ENCODE peak calls at places on chromosomes 12 and 14, in ten cellular contexts. F is tibial nerve, K is HepG2, Y is upper lobe of left lung, J is stomach, N is sigmoid colon, W is A549, Z is SK-N-SH, B is GM12878, S is K562. P is an unnamed sample. For H3K4me1, the result is how much of the 10 kb centered on the place peaks cover.

GRCh38 chr14:98791661-98792060 is 480.3 kb downstream of the BCL11B start:
- DNase-seq in Y (no peak), J (no peak), S (no peak), W (no peak), F (no peak), K (no peak), B (no peak), N (no peak), Z (no peak), P (no peak)

GRCh38 chr12:102811125-102811737 is 105.8 kb downstream of the PAH start:
- DNase-seq in N (no peak), J (no peak), Y (no peak), S (peak), W (peak), B (no peak), Z (peak), F (no peak), K (peak), P (no peak)

GRCh38 chr14:86221755-86222154 is 691.8 kb downstream of the FLRT2 start:
- DNase-seq in K (no peak), S (no peak), Z (no peak), J (no peak), F (no peak), Y (no peak), W (no peak), N (no peak), B (no peak), P (no peak)

GRCh38 chr14:76599556-76599955 is 161.7 kb upstream of the VASH1 start:
- DNase-seq in N (no peak), B (no peak), K (no peak), W (no peak), S (no peak), Y (no peak), Z (no peak), J (no peak), F (no peak), P (no peak)

GRCh38 chr12:20040844-20041243 is 327.5 kb upstream of the PDE3A start:
- DNase-seq in Y (no peak), W (no peak), S (no peak), B (no peak), Z (no peak), K (no peak), N (no peak), J (no peak), F (no peak), P (no peak)

GRCh38 chr14:101128478-101129450 is 225.2 kb upstream of the RTL1 start:
- DNase-seq in N (peak), J (peak), S (no peak), F (peak), B (no peak), Y (peak), Z (peak), W (no peak), K (no peak), P (peak)

GRCh38 chr14:50335389-50335788 is 23.3 kb downstream of the DMAC2L start:
- DNase-seq in F (peak), W (no peak), Y (no peak), N (peak), K (peak), Z (peak), B (no peak), J (no peak), S (no peak), P (no peak)

GRCh38 chr14:21860172-21860571 is 186.6 kb upstream of the OR4E1 start:
- DNase-seq in S (peak), W (peak), K (peak), J (no peak), Y (no peak), F (no peak), B (no peak), N (no peak), Z (peak), P (no peak)

GRCh38 chr14:67883717-67884116 is 64.1 kb downstream of the RAD51B start:
- DNase-seq in J (no peak), N (no peak), K (no peak), W (peak), Y (no peak), S (no peak), B (no peak), Z (no peak), F (no peak), P (no peak)

GRCh38 chr12:127565241-127565640 is 701.7 kb upstream of the TMEM132C start:
- DNase-seq in Z (no peak), B (no peak), Y (no peak), S (no peak), J (no peak), K (no peak), F (no peak), W (no peak), N (no peak), P (no peak)

GRCh38 chr12:121748218-121748570 is 35.6 kb downstream of the TMEM120B start:
- DNase-seq in B (no peak), Y (no peak), Z (no peak), J (no peak), F (no peak), K (no peak), S (peak), N (no peak), W (peak), P (no peak)

GRCh38 chr12:47753021-47754001 is 5.4 kb downstream of the RAPGEF3 start:
- DNase-seq in N (no peak), K (no peak), B (no peak), Z (peak), F (no peak), S (no peak), Y (peak), J (peak), W (no peak), P (peak)

GRCh38 chr12:125983094-125983783 is 918.0 kb downstream of the AACS start:
- DNase-seq in F (peak), W (peak), S (peak), B (no peak), J (peak), Z (peak), Y (peak), K (peak), N (peak), P (no peak)

GRCh38 chr14:61470954-61471279 is 149.5 kb downstream of the PRKCH start:
- DNase-seq in Z (no peak), J (no peak), Y (no peak), W (no peak), N (no peak), F (no peak), K (no peak), S (no peak), B (no peak), P (no peak)
- H3K4me1 ChIP-seq in Z (under half), J (half or more), Y (half or more), W (half or more), N (under half), F (under half), K (under half), S (under half), B (under half), P (half or more)

DNA sequence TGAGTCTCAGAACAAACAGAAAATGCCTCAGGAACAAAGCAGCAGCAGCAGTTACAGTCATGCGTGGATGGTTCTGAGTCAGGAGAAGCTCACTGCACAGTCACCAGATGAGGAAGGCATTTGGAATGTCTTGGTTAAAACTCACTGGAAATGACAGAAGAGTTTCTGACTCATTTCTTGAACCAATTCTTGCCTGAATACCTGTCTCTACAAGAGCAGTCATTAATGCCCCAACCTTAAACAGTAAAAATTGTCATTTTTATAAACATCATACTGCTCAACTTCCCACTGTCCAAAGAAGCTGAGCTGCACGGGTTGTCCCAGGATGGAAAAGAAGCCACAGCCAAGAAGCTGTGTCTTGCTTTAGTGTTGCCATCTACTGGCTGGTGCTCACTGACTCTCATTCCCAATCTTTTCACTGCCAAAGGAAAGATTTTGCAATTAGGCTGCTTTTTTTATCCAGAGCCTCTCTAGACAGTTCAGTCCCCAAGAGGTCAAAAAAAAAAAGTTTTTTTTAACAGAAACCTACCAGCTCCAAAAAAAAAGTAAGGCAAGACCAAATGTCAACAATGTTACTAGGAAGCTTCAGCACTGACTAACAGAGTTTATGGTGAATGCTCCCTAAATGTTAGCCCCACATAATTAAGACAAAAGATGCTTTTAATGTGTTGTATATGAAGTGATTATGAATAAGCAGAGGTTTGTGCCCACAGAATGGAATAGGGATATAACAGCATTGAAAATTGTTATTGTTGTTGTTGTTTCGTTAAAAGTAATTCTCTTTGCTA is 40.4 kb downstream of the KICS2 start:
- DNase-seq in S (no peak), K (peak), Y (no peak), F (peak), B (no peak), N (peak), J (peak), Z (peak), W (peak), P (no peak)
- TF ChIP-seq EP300 in S (no peak), K (no peak), Y (no peak), F (peak), B (no peak), N (no peak), J (no peak), Z (peak), W (peak), P (no peak)

DNA sequence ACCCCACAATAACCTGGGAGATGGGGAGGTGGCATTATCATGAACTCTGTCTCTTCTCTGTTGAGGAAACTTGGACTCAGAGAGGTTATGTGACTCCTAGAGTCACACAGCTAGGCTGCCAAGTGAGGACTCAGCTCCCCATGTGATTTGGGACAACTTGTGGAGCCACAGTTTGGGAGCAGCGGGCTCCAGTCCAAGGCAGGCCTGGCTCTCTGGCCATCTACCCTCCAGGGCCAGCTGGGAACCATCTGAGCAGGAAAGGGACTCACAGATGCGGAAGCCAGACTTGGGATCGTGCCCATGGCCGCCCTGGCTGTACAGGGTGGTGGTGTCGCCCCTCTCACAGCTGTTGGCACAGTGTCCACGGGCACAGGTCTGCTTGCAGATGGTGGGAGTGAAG is 59.1 kb downstream of the ISCA2 start:
- DNase-seq in J (peak), Z (peak), B (no peak), K (no peak), W (no peak), Y (no peak), N (peak), F (no peak), S (no peak), P (peak)
- H3K4me1 ChIP-seq in J (under half), Z (under half), B (under half), K (under half), W (under half), Y (under half), N (under half), F (under half), S (under half), P (under half)

DNA sequence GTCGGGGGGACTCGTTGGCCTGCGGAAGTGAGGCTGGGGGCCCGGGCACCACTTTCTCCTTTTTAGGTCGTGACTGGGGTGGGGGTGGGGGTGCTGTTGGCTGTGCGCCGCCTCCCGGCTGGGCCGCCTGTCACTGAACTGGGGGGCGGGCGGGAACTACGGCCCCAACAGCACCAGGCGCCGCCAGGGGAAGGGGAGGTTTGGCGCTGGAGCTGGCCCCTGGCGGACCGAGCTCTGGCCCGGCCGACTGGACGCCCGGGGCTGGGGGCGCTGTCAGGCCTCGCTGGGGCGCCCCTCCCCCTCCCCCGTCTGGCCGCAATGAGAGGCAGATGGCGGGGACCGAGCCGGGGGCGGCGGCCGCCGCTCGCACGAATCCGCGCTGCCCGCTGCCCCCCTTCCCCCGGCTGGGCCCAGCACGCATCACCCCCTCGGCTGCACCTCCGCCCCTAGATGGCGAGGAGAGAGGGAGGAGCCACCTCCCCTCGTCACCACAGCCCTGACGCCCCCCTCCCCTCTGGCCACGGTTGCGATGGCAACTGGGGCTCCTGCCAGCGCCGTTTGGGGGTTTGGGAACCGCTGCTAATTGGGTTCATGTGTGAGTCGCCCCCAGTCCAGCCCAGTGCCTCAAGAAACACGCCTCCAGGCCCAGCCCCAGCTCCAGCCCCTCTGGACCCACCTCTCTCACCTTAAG is 723 bp downstream of the NFATC4 start:
- DNase-seq in J (no peak), B (no peak), S (peak), N (peak), F (peak), Z (peak), W (no peak), Y (peak), K (no peak), P (peak)
- TF ChIP-seq EP300 in J (no peak), B (no peak), S (no peak), N (no peak), F (no peak), Z (no peak), W (no peak), Y (no peak), K (no peak), P (no peak)

DNA sequence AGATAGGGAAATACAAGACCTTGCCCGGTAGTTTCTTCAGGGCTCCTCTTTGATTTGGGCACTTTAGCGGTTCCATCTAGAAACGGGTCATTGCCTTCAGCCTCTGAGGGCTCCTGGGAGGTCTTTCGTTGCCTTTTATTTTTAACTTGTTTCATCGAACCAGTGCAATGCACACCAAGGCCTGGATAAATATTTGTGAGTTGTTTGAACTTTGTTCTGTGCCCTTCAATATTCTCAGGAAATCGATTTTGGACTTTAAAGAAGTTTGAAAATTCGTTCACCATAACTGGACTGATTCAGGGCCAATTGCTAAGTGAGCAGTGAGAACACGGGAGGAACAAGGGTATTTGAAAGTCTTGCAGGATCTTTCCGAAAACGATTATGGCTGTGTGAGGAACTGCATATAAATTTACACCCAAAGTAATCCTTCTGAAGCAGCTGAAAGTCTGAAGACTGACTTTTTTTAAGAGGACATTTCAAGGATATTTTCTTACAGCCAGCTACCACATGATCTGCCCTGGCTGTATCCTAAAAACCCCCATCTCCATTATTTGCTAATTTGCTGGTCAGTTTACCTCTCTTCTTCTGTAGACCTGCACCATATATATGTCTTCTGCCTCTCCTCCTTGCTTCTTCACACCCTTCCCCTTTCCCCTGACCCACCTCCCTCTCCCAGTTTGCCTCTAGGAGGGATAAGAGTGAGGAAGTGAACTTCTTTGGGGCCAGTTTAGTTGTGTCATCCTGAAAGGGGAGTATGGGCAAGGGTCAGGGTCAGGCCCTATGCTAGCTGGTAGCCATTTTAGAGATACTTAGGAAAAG is 8.0 kb downstream of the DUSP6 start:
- DNase-seq in J (no peak), W (no peak), B (no peak), N (no peak), F (no peak), S (no peak), K (peak), Y (no peak), Z (no peak), P (no peak)
- H3K4me1 ChIP-seq in J (under half), W (under half), B (under half), N (under half), F (under half), S (under half), K (half or more), Y (under half), Z (under half), P (under half)

DNA sequence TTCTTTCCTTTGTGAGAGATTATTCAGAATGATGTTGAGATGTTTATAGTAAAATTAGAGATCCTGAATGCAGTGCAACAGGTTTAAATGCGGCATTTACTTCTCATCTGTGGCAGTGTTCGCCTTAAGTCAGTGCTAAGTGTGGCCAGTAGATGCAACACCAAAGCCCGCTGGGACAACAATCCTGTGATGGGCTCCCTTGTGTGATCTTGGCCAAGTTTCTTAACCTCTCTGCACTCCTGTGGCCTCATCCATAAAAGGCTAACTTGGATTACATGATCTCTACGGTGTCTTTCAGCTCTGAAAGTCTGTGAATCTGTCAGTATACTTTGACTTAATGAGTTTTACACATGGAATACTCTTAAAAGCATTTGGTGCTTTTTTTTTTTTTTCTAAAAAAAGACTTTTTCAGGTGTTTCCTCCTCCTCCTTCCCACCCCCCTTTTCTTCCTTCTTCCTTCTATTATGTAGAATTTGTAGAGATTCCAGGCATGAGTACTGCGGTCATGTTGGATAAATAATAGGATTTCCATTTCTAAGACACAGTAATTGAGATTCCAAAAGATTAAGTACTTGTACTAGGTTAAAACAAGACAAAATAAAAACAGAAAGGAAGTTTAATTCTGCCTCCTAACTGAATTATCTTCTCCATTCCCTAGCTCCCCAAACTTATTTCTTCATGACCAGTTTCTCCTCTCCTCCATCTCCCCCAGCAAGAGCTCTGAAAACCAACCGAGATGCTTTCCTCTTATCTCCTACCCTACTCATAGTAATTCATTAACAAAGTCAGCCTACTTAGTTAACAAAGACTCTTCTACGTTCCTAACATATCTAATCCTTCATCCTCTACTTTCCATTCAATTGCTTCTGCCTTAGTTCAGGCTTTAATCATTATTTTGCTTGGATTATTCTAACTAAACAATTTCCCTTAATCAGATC is 42.2 kb upstream of the NAV3 start:
- DNase-seq in S (no peak), B (no peak), Z (no peak), W (no peak), K (no peak), F (no peak), Y (no peak), J (no peak), N (no peak), P (no peak)
- TF ChIP-seq EP300 in S (no peak), B (no peak), Z (no peak), W (no peak), K (no peak), F (no peak), Y (no peak), J (no peak), N (no peak), P (no peak)

GRCh38 chr14:75165586-75166391 is 10.6 kb downstream of the TMED10 start:
- DNase-seq in B (no peak), Z (no peak), W (no peak), F (no peak), N (no peak), Y (no peak), S (no peak), K (no peak), J (no peak), P (no peak)
- H3K4me1 ChIP-seq in B (under half), Z (under half), W (under half), F (under half), N (under half), Y (under half), S (under half), K (under half), J (half or more), P (under half)

GRCh38 chr12:76266797-76267196 is 81.4 kb downstream of the BBS10 start:
- DNase-seq in S (no peak), Y (no peak), K (no peak), J (no peak), F (peak), N (peak), W (no peak), B (no peak), Z (no peak), P (no peak)

GRCh38 chr12:76268267-76268666 is 79.9 kb downstream of the BBS10 start:
- DNase-seq in B (no peak), J (no peak), Z (no peak), S (no peak), N (no peak), W (no peak), F (no peak), K (no peak), Y (no peak), P (no peak)

GRCh38 chr12:76260390-76260748 is 87.8 kb downstream of the BBS10 start:
- DNase-seq in W (no peak), B (no peak), Z (no peak), N (no peak), Y (no peak), S (no peak), F (no peak), J (no peak), K (no peak), P (no peak)

GRCh38 chr12:76265424-76266180 is 82.6 kb downstream of the BBS10 start:
- DNase-seq in K (no peak), N (no peak), S (no peak), Z (no peak), J (no peak), B (no peak), F (no peak), Y (no peak), W (no peak), P (no peak)

DNA sequence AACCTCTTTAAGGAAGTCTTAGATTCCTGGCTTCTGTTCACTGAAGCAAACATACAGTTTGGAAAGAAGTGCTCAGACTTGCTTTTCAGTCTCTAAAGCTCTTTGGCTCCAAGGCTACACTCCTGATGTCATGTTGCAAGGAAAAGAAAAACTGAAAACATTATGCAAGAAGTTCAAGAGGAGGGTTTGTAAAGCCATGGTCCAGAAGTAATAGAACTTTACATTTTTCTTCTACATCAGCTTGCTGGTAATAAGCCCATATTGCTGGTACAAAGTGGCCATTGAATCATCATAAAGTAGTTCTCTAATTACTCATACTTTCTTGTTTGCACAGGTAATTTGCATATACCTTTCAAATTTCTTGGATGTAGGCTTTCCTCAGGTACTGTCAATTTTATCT is 83.6 kb downstream of the BBS10 start:
- DNase-seq in Y (no peak), F (no peak), S (no peak), N (no peak), Z (no peak), J (no peak), W (no peak), K (no peak), B (no peak), P (no peak)
- TF ChIP-seq EP300 in Y (no peak), F (no peak), S (no peak), N (no peak), Z (no peak), J (no peak), W (no peak), K (no peak), B (no peak), P (no peak)